ENCODE peak calls at places on chromosomes 5 and 9, in five cellular contexts. One of them, this sample, is unnamed.
A peak's percentile ranks its signal among the peaks of the same experiment; 100 is the strongest.

GRCh38 chr5:5298068-5298633 is 124.3 kb upstream of the ICE1 start:
- DNase-seq in GM23248: no peak
- DNase-seq in WTC11: no peak
- DNase-seq in NCI-H2107: no peak
- DNase-seq in stimulated activated CD8-positive, alpha-beta memory T cell treated with anti-CD3 and anti-CD28 coated beads, Interleukin-15, amount 100 ng/mL, for 48 hours: no peak
- DNase-seq in this sample: no peak

GRCh38 chr9:76542360-76542759 is 83.4 kb downstream of the GCNT1 start:
- DNase-seq in stimulated activated CD8-positive, alpha-beta memory T cell treated with anti-CD3 and anti-CD28 coated beads, Interleukin-15, amount 100 ng/mL, for 48 hours: no peak
- DNase-seq in GM23248: no peak
- DNase-seq in NCI-H2107: no peak
- DNase-seq in WTC11: no peak
- DNase-seq in this sample: no peak

GRCh38 chr9:130497139-130497538 is 52.4 kb downstream of the ASS1 start:
- DNase-seq in WTC11: no peak
- DNase-seq in stimulated activated CD8-positive, alpha-beta memory T cell treated with anti-CD3 and anti-CD28 coated beads, Interleukin-15, amount 100 ng/mL, for 48 hours: no peak
- DNase-seq in GM23248: no peak
- DNase-seq in NCI-H2107: no peak
- DNase-seq in this sample: no peak

GRCh38 chr5:62538017-62538942 is 40.3 kb upstream of the LRRC70 start:
- DNase-seq in NCI-H2107: no peak
- DNase-seq in WTC11: no peak
- DNase-seq in GM23248: peak; percentile 76
- DNase-seq in stimulated activated CD8-positive, alpha-beta memory T cell treated with anti-CD3 and anti-CD28 coated beads, Interleukin-15, amount 100 ng/mL, for 48 hours: no peak
- DNase-seq in this sample: peak; percentile 38

GRCh38 chr5:169085656-169086055 is 215.3 kb downstream of the SLIT3 start:
- DNase-seq in stimulated activated CD8-positive, alpha-beta memory T cell treated with anti-CD3 and anti-CD28 coated beads, Interleukin-15, amount 100 ng/mL, for 48 hours: no peak
- DNase-seq in NCI-H2107: no peak
- DNase-seq in WTC11: no peak
- DNase-seq in GM23248: peak; percentile 31
- DNase-seq in this sample: peak; percentile 19

GRCh38 chr5:154002093-154002492 is 36.6 kb downstream of the FAM114A2 start:
- DNase-seq in stimulated activated CD8-positive, alpha-beta memory T cell treated with anti-CD3 and anti-CD28 coated beads, Interleukin-15, amount 100 ng/mL, for 48 hours: no peak
- DNase-seq in NCI-H2107: no peak
- DNase-seq in GM23248: peak; percentile 5
- DNase-seq in WTC11: no peak
- DNase-seq in this sample: peak; percentile 45

GRCh38 chr9:106920701-106921283 is 57.8 kb downstream of the ZNF462 start:
- DNase-seq in GM23248: peak; percentile 69
- DNase-seq in NCI-H2107: no peak
- DNase-seq in WTC11: no peak
- DNase-seq in stimulated activated CD8-positive, alpha-beta memory T cell treated with anti-CD3 and anti-CD28 coated beads, Interleukin-15, amount 100 ng/mL, for 48 hours: no peak
- DNase-seq in this sample: peak; percentile 42

GRCh38 chr5:36228505-36228904 is 13.2 kb downstream of the NADK2 start:
- DNase-seq in WTC11: no peak
- DNase-seq in NCI-H2107: no peak
- DNase-seq in stimulated activated CD8-positive, alpha-beta memory T cell treated with anti-CD3 and anti-CD28 coated beads, Interleukin-15, amount 100 ng/mL, for 48 hours: no peak
- DNase-seq in GM23248: no peak
- DNase-seq in this sample: no peak

GRCh38 chr9:114225534-114226288 is 70.4 kb downstream of the COL27A1 start:
- DNase-seq in WTC11: no peak
- DNase-seq in NCI-H2107: no peak
- DNase-seq in GM23248: peak; percentile 49
- DNase-seq in stimulated activated CD8-positive, alpha-beta memory T cell treated with anti-CD3 and anti-CD28 coated beads, Interleukin-15, amount 100 ng/mL, for 48 hours: no peak
- DNase-seq in this sample: peak; percentile 60

GRCh38 chr5:534006-534742 is 9.9 kb upstream of the SLC9A3 start:
- DNase-seq in NCI-H2107: no peak
- DNase-seq in GM23248: no peak
- DNase-seq in WTC11: no peak
- DNase-seq in stimulated activated CD8-positive, alpha-beta memory T cell treated with anti-CD3 and anti-CD28 coated beads, Interleukin-15, amount 100 ng/mL, for 48 hours: no peak
- DNase-seq in this sample: no peak

GRCh38 chr9:111036068-111036789 is 2.0 kb downstream of the LPAR1 start:
- DNase-seq in GM23248: peak; percentile 85
- DNase-seq in WTC11: peak; percentile 76
- DNase-seq in NCI-H2107: no peak
- DNase-seq in stimulated activated CD8-positive, alpha-beta memory T cell treated with anti-CD3 and anti-CD28 coated beads, Interleukin-15, amount 100 ng/mL, for 48 hours: no peak
- DNase-seq in this sample: peak; percentile 66

GRCh38 chr5:78544531-78545200 is 103.9 kb downstream of the LHFPL2 start:
- DNase-seq in NCI-H2107: no peak
- DNase-seq in WTC11: no peak
- DNase-seq in GM23248: peak; percentile 71
- DNase-seq in stimulated activated CD8-positive, alpha-beta memory T cell treated with anti-CD3 and anti-CD28 coated beads, Interleukin-15, amount 100 ng/mL, for 48 hours: no peak
- DNase-seq in this sample: peak; percentile 91

GRCh38 chr5:113985505-113985904 is 376.4 kb upstream of the KCNN2 start:
- DNase-seq in NCI-H2107: no peak
- DNase-seq in stimulated activated CD8-positive, alpha-beta memory T cell treated with anti-CD3 and anti-CD28 coated beads, Interleukin-15, amount 100 ng/mL, for 48 hours: no peak
- DNase-seq in WTC11: no peak
- DNase-seq in GM23248: no peak
- DNase-seq in this sample: no peak

GRCh38 chr9:114588150-114588663 is 638 bp downstream of the ATP6V1G1 start:
- DNase-seq in WTC11: no peak
- DNase-seq in stimulated activated CD8-positive, alpha-beta memory T cell treated with anti-CD3 and anti-CD28 coated beads, Interleukin-15, amount 100 ng/mL, for 48 hours: no peak
- DNase-seq in GM23248: peak; percentile 71
- DNase-seq in NCI-H2107: no peak
- DNase-seq in this sample: peak; percentile 78

GRCh38 chr9:88927510-88927909 is 63.8 kb upstream of the S1PR3 start:
- DNase-seq in stimulated activated CD8-positive, alpha-beta memory T cell treated with anti-CD3 and anti-CD28 coated beads, Interleukin-15, amount 100 ng/mL, for 48 hours: no peak
- DNase-seq in GM23248: no peak
- DNase-seq in WTC11: no peak
- DNase-seq in NCI-H2107: no peak
- DNase-seq in this sample: no peak

GRCh38 chr5:36836831-36837230 is 39.7 kb upstream of the NIPBL start:
- DNase-seq in WTC11: no peak
- DNase-seq in stimulated activated CD8-positive, alpha-beta memory T cell treated with anti-CD3 and anti-CD28 coated beads, Interleukin-15, amount 100 ng/mL, for 48 hours: no peak
- DNase-seq in NCI-H2107: no peak
- DNase-seq in GM23248: no peak
- DNase-seq in this sample: no peak

GRCh38 chr5:20231040-20231439 is 243.0 kb upstream of the CDH18 start:
- DNase-seq in WTC11: no peak
- DNase-seq in GM23248: peak; percentile 0
- DNase-seq in NCI-H2107: no peak
- DNase-seq in stimulated activated CD8-positive, alpha-beta memory T cell treated with anti-CD3 and anti-CD28 coated beads, Interleukin-15, amount 100 ng/mL, for 48 hours: no peak
- DNase-seq in this sample: no peak

GRCh38 chr9:29556317-29556716 is 1983.0 kb upstream of the C9orf72 start:
- DNase-seq in WTC11: no peak
- DNase-seq in GM23248: peak; percentile 31
- DNase-seq in NCI-H2107: no peak
- DNase-seq in stimulated activated CD8-positive, alpha-beta memory T cell treated with anti-CD3 and anti-CD28 coated beads, Interleukin-15, amount 100 ng/mL, for 48 hours: no peak
- DNase-seq in this sample: no peak

GRCh38 chr9:8648271-8648670 is 848.7 kb upstream of the DMAC1 start:
- DNase-seq in GM23248: no peak
- DNase-seq in NCI-H2107: no peak
- DNase-seq in stimulated activated CD8-positive, alpha-beta memory T cell treated with anti-CD3 and anti-CD28 coated beads, Interleukin-15, amount 100 ng/mL, for 48 hours: no peak
- DNase-seq in WTC11: no peak
- DNase-seq in this sample: no peak

GRCh38 chr5:125451622-125452021 is 705.2 kb upstream of the ZNF608 start:
- DNase-seq in GM23248: no peak
- DNase-seq in WTC11: no peak
- DNase-seq in stimulated activated CD8-positive, alpha-beta memory T cell treated with anti-CD3 and anti-CD28 coated beads, Interleukin-15, amount 100 ng/mL, for 48 hours: no peak
- DNase-seq in NCI-H2107: no peak
- DNase-seq in this sample: no peak

GRCh38 chr9:127035948-127036347 is 86.5 kb downstream of the ANGPTL2 start:
- DNase-seq in WTC11: no peak
- DNase-seq in GM23248: peak; percentile 41
- DNase-seq in NCI-H2107: no peak
- DNase-seq in stimulated activated CD8-positive, alpha-beta memory T cell treated with anti-CD3 and anti-CD28 coated beads, Interleukin-15, amount 100 ng/mL, for 48 hours: no peak
- DNase-seq in this sample: peak; percentile 78

GRCh38 chr9:31823365-31823764 is 561.1 kb upstream of the ACO1 start:
- DNase-seq in NCI-H2107: no peak
- DNase-seq in WTC11: no peak
- DNase-seq in stimulated activated CD8-positive, alpha-beta memory T cell treated with anti-CD3 and anti-CD28 coated beads, Interleukin-15, amount 100 ng/mL, for 48 hours: no peak
- DNase-seq in GM23248: no peak
- DNase-seq in this sample: no peak

GRCh38 chr5:98723061-98723460 is 50.4 kb upstream of the RGMB start:
- DNase-seq in NCI-H2107: no peak
- DNase-seq in stimulated activated CD8-positive, alpha-beta memory T cell treated with anti-CD3 and anti-CD28 coated beads, Interleukin-15, amount 100 ng/mL, for 48 hours: no peak
- DNase-seq in WTC11: no peak
- DNase-seq in GM23248: no peak
- DNase-seq in this sample: no peak

GRCh38 chr5:19531374-19531952 is 456.5 kb downstream of the CDH18 start:
- DNase-seq in GM23248: peak; percentile 9
- DNase-seq in WTC11: no peak
- DNase-seq in stimulated activated CD8-positive, alpha-beta memory T cell treated with anti-CD3 and anti-CD28 coated beads, Interleukin-15, amount 100 ng/mL, for 48 hours: no peak
- DNase-seq in NCI-H2107: no peak
- DNase-seq in this sample: no peak